ENCODE peak calls at places on chromosomes 12 and 14, in nine cellular contexts. C is astrocyte of the cerebellum, Z is EH, I is skeletal muscle cell, N is NCI-H1092, W is MCF 10A, P is islet precursor cell, Y is nucleus accumbens, G is lower leg skin. B is an unnamed sample.
A peak's percentile ranks its signal among the peaks of the same experiment; 100 is the strongest.

GRCh38 chr12:116635487-116635886 is 76.3 kb downstream of the MAP1LC3B2 start:
- DNase-seq in W (no peak), C (no peak), P (no peak), G (no peak), N (no peak), Y (no peak), Z (no peak), I (no peak), B (no peak)

GRCh38 chr14:37859177-37859576 is 263.7 kb downstream of the TTC6 start:
- DNase-seq in N (no peak), W (no peak), C (no peak), Y (no peak), P (no peak), I (no peak), Z (no peak), G (no peak), B (no peak)

GRCh38 chr12:128557231-128557630 is 266.5 kb downstream of the SLC15A4 start:
- DNase-seq in G (no peak), Y (no peak), W (no peak), Z (no peak), C (no peak), N (no peak), I (no peak), P (no peak), B (no peak)

GRCh38 chr12:40015360-40015759 is 90.5 kb downstream of the SLC2A13 start:
- DNase-seq in G (no peak), Y (no peak), W (peak; percentile 57), I (no peak), P (peak; percentile 73), N (no peak), Z (no peak), C (no peak), B (no peak)

GRCh38 chr12:112198120-112198733 is 72.9 kb downstream of the TRAFD1 start:
- DNase-seq in C (peak; percentile 41), Y (peak; percentile 27), W (peak; percentile 62), P (peak; percentile 92), I (peak; percentile 7), G (no peak), Z (peak; percentile 62), N (peak; percentile 10), B (no peak)

GRCh38 chr14:104383931-104384775 is 195.4 kb upstream of the C14orf180 start:
- DNase-seq in C (no peak), G (no peak), N (peak; percentile 79), P (no peak), W (no peak), Y (no peak), Z (no peak), I (no peak), B (no peak)

GRCh38 chr12:122072031-122072970 is 6.3 kb upstream of the MLXIP start:
- DNase-seq in Y (no peak), I (peak; percentile 99), G (no peak), C (peak; percentile 84), N (peak; percentile 66), Z (peak; percentile 98), W (peak; percentile 94), P (peak; percentile 83), B (peak; percentile 10)

GRCh38 chr14:105136401-105137322 is 31.9 kb downstream of the JAG2 start:
- DNase-seq in P (no peak), C (no peak), Z (no peak), I (no peak), G (peak; percentile 79), W (no peak), Y (no peak), N (no peak), B (no peak)

GRCh38 chr12:49730050-49730449 is 11.3 kb upstream of the TMBIM6 start:
- DNase-seq in Z (no peak), W (no peak), G (no peak), Y (no peak), N (no peak), C (no peak), I (no peak), P (no peak), B (no peak)

GRCh38 chr14:36525746-36526099 is 5.7 kb upstream of the NKX2-1 start:
- DNase-seq in I (no peak), Y (no peak), G (no peak), Z (no peak), W (no peak), N (no peak), P (no peak), C (no peak), B (no peak)

GRCh38 chr14:34965912-34966311 is 16.9 kb upstream of the SRP54 start:
- DNase-seq in C (no peak), Y (no peak), Z (no peak), N (no peak), G (no peak), W (no peak), I (no peak), P (no peak), B (no peak)

GRCh38 chr12:1350055-1350933 is 244.1 kb downstream of the FBXL14 start:
- DNase-seq in N (no peak), Y (no peak), I (peak; percentile 76), P (peak; percentile 74), C (peak; percentile 79), W (peak; percentile 34), G (no peak), Z (peak; percentile 94), B (no peak)

GRCh38 chr12:44286821-44287220 is 450.9 kb downstream of the TMEM117 start:
- DNase-seq in W (no peak), N (no peak), G (no peak), Z (no peak), Y (no peak), C (no peak), I (no peak), P (no peak), B (no peak)

GRCh38 chr12:45666452-45667215 is 62.9 kb upstream of the ARID2 start:
- DNase-seq in N (no peak), C (no peak), G (no peak), I (no peak), W (no peak), Y (no peak), P (no peak), Z (no peak), B (no peak)

GRCh38 chr12:20493924-20494323 is 125.6 kb downstream of the PDE3A start:
- DNase-seq in Y (no peak), G (no peak), Z (peak; percentile 83), N (no peak), P (no peak), C (no peak), W (no peak), I (no peak), B (no peak)

GRCh38 chr12:15856097-15856982 is 25.8 kb upstream of the STRAP start:
- DNase-seq in G (no peak), Z (peak; percentile 71), W (peak; percentile 76), N (peak; percentile 5), Y (peak; percentile 21), P (no peak), C (peak; percentile 60), I (no peak), B (no peak)

GRCh38 chr12:76586764-76587395 is 27.3 kb upstream of the OSBPL8 start:
- DNase-seq in I (no peak), Z (peak; percentile 61), P (no peak), Y (no peak), G (no peak), C (peak; percentile 43), W (peak; percentile 61), N (no peak), B (no peak)

B was measured in C1 segment of cervical spinal cord.